ENCODE peak calls at places on chromosomes 16 and 17, in five cellular contexts. Z, E, J, F and V are unnamed samples.

GRCh38 chr17:82887255-82888164 is 47.7 kb upstream of the ZNF750 start:
- DNase-seq in F (peak; percentile 40), J (no peak), Z (no peak), E (no peak), V (no peak)

GRCh38 chr17:83173180-83173996 is 94.0 kb downstream of the METRNL start:
- DNase-seq in J (peak; percentile 62), E (no peak), F (no peak), Z (no peak), V (peak; percentile 73)

GRCh38 chr17:7703584-7704574 is 1.1 kb upstream of the EFNB3 start:
- DNase-seq in J (no peak), Z (no peak), E (no peak), F (peak; percentile 43), V (no peak)

GRCh38 chr16:16045879-16046278 is 96.5 kb downstream of the ABCC1 start:
- DNase-seq in F (no peak), J (no peak), E (no peak), Z (no peak), V (no peak)

GRCh38 chr17:80941743-80942211 is 49.9 kb upstream of the CHMP6 start:
- DNase-seq in J (peak; percentile 86), E (no peak), Z (no peak), F (peak; percentile 55), V (no peak)

GRCh38 chr17:50056961-50057330 is 1.0 kb downstream of the ITGA3 start:
- DNase-seq in Z (no peak), F (peak; percentile 63), E (no peak), J (no peak), V (no peak)

GRCh38 chr17:57372156-57372555 is 115.8 kb downstream of the MSI2 start:
- DNase-seq in J (no peak), F (peak; percentile 52), E (no peak), Z (no peak), V (no peak)

GRCh38 chr16:59758848-59759247 is 1024.7 kb upstream of the GOT2 start:
- DNase-seq in J (no peak), E (no peak), Z (no peak), F (no peak), V (no peak)

GRCh38 chr17:44942456-44942855 is 5.1 kb downstream of the KIF18B start:
- DNase-seq in Z (no peak), F (no peak), J (no peak), E (no peak), V (no peak)

GRCh38 chr16:4702466-4702808 is 9.1 kb downstream of the NUDT16L1 start:
- DNase-seq in E (no peak), F (no peak), Z (no peak), J (no peak), V (no peak)

GRCh38 chr16:10579575-10579964 is 828 bp downstream of the EMP2 start:
- DNase-seq in F (no peak), Z (no peak), J (no peak), E (no peak), V (no peak)

GRCh38 chr16:10577305-10578202 is 2.8 kb downstream of the EMP2 start:
- DNase-seq in Z (peak; percentile 34), E (peak; percentile 64), F (no peak), J (no peak), V (no peak)

GRCh38 chr16:10578474-10579316 is 1.7 kb downstream of the EMP2 start:
- DNase-seq in J (peak; percentile 71), E (peak; percentile 49), Z (peak; percentile 64), F (no peak), V (no peak)

GRCh38 chr16:10581507-10581906 is 1.1 kb upstream of the EMP2 start:
- DNase-seq in J (no peak), Z (no peak), E (no peak), F (peak; percentile 44), V (no peak)

GRCh38 chr16:10579965-10580918 is at the start of gene EMP2:
- DNase-seq in F (peak; percentile 61), E (peak; percentile 88), Z (peak; percentile 93), J (peak; percentile 96), V (no peak)
- TF ChIP-seq CTCF in F (peak; percentile 47), E (peak; percentile 67), Z (peak; percentile 71), J (peak; percentile 83), V (peak; percentile 48)

DNA sequence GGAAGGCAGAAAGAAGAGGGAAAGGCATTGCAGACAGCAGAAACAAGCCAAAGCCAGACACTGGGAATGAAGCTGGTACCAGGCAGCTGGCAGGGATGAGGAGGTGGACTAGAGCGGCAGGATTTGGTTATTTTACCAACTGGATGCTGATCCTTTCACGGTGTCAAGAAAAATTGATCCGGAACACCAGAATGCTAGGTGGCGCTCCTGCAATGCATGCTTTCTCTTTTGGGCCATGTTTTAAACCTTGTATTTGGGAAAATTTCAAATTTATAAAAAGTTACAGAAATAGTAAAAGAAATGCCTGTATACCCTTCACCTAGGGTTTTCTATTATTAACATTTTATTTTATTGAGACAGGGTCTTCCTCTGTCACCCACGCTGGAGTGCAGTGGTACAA is 224.7 kb downstream of the SOX9 start:
- DNase-seq in F (no peak), Z (no peak), E (no peak), J (no peak), V (no peak)
- TF ChIP-seq CTCF in F (no peak), Z (no peak), E (no peak), J (no peak), V (no peak)

GRCh38 chr16:24572069-24572468 is 32.7 kb downstream of the RBBP6 start:
- DNase-seq in Z (no peak), E (no peak), J (no peak), F (no peak), V (no peak)

GRCh38 chr16:24573141-24573540 is 33.8 kb downstream of the RBBP6 start:
- DNase-seq in E (no peak), F (no peak), Z (no peak), J (no peak), V (no peak)

GRCh38 chr16:24562811-24563210 is 23.4 kb downstream of the RBBP6 start:
- DNase-seq in Z (no peak), F (no peak), E (no peak), J (no peak), V (no peak)

DNA sequence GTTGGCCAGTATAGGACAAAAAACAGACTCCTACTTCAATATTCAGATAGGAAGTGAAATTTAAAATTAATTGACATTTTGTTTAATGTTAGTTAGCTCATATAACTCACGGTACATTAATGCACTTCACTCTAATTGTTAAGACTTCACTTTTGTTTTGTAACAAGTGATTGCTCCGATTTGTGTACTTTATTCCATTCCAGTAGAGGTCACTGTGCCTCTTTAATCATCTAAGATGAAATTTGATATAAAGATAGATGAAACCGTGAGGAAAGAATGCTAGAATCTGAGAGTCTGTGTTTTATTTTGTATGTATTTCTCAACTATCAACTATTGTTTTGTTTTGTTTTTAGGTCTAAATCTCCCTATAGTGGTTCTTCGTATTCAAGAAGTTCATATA is 29.0 kb downstream of the RBBP6 start:
- DNase-seq in J (no peak), Z (no peak), F (peak; percentile 49), E (no peak), V (no peak)
- TF ChIP-seq CTCF in J (no peak), Z (peak; percentile 32), F (peak; percentile 20), E (peak; percentile 33), V (peak; percentile 57)

GRCh38 chr16:67723151-67723915 is 4.2 kb upstream of the GFOD2 start:
- DNase-seq in Z (no peak), J (no peak), F (no peak), E (no peak), V (no peak)
- TF ChIP-seq CTCF in Z (no peak), J (no peak), F (no peak), E (no peak), V (no peak)

DNA sequence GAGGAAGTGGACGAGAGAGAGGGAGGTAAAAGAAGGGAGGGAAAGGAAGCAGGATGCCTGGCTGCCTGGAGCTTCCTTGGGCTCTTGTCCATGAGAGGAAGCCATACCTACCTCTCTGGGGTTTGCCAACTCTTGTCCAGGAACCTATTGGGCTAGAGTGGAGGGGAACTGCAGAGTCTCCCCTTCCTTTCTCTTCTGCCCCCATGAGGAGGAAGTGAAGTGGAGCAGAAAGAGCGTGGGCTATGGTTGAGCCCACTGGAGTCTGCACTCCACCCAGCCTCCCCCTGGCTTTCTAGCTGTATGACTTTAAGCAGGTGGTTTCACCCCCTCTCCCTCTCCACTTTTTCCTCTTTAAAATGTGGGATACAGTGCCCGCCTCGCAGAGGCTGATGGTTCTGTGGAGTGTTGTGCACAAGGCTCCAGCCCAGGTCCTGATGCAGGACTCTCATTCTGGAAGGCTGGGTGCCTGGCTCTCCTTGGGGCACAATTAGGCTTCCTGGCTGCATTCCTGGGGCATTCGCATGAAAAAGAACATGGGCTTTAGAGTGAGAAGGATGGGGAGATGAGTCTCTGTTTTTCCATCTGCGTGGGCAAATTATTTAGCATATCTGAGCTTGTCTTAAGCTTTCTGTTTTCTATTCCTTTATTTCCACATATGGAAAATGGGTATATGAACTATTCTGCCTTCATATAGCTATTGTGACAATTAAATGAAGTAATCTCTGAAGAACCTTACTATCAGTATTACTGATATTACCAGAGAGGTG is 40.7 kb downstream of the HLF start:
- DNase-seq in J (no peak), Z (no peak), F (no peak), E (no peak), V (no peak)
- TF ChIP-seq CTCF in J (no peak), Z (no peak), F (no peak), E (no peak), V (no peak)

GRCh38 chr17:16285646-16286008 is 67.6 kb downstream of the CENPV start:
- DNase-seq in F (no peak), Z (no peak), E (no peak), J (no peak), V (no peak)

GRCh38 chr17:16288860-16289571 is 64.3 kb downstream of the CENPV start:
- DNase-seq in J (no peak), Z (no peak), F (no peak), E (no peak), V (no peak)

GRCh38 chr17:16286009-16286946 is 67.0 kb downstream of the CENPV start:
- DNase-seq in Z (peak; percentile 74), E (peak; percentile 72), F (peak; percentile 99), J (no peak), V (no peak)

GRCh38 chr17:16287563-16288027 is 65.7 kb downstream of the CENPV start:
- DNase-seq in E (no peak), Z (peak; percentile 18), F (peak; percentile 79), J (no peak), V (no peak)

GRCh38 chr17:16286947-16287562 is 66.2 kb downstream of the CENPV start:
- DNase-seq in E (no peak), F (no peak), J (peak; percentile 62), Z (peak; percentile 17), V (no peak)
- TF ChIP-seq CTCF in E (no peak), F (peak; percentile 29), J (no peak), Z (no peak), V (no peak)

GRCh38 chr17:61583242-61583641 is 7.8 kb downstream of the NACA2 start:
- DNase-seq in J (no peak), E (no peak), F (peak; percentile 77), Z (no peak), V (no peak)
- TF ChIP-seq CTCF in J (no peak), E (no peak), F (peak; percentile 39), Z (no peak), V (peak; percentile 55)

GRCh38 chr17:54979657-54980056 is 11.1 kb downstream of the STXBP4 start:
- DNase-seq in J (no peak), E (no peak), F (no peak), Z (no peak), V (no peak)
- TF ChIP-seq CTCF in J (no peak), E (no peak), F (no peak), Z (no peak), V (no peak)